ENCODE peak calls at places on chromosomes 7 and 10, in five cellular contexts. One of them, this sample, is unnamed.

GRCh38 chr7:98651760-98652159 is 34.7 kb downstream of the NPTX2 start:
- DNase-seq in ovary: no peak
- DNase-seq in OCI-LY7: no peak
- DNase-seq in psoas muscle: no peak
- DNase-seq in A549: no peak
- DNase-seq in this sample: no peak

GRCh38 chr10:23331567-23332290 is 12.9 kb downstream of the C10orf67 start:
- DNase-seq in ovary: no peak
- DNase-seq in OCI-LY7: no peak
- DNase-seq in psoas muscle: no peak
- DNase-seq in A549: no peak
- DNase-seq in this sample: no peak

GRCh38 chr10:101331960-101332359 is 22.0 kb upstream of the BTRC start:
- DNase-seq in ovary: no peak
- DNase-seq in OCI-LY7: no peak
- DNase-seq in psoas muscle: no peak
- DNase-seq in A549: no peak
- DNase-seq in this sample: no peak

GRCh38 chr10:68023292-68023691 is 51.8 kb downstream of the HERC4 start:
- DNase-seq in ovary: no peak
- DNase-seq in OCI-LY7: no peak
- DNase-seq in psoas muscle: no peak
- DNase-seq in A549: no peak
- DNase-seq in this sample: no peak

GRCh38 chr10:50409965-50410811 is 158.9 kb upstream of the ASAH2 start:
- DNase-seq in ovary: no peak
- DNase-seq in OCI-LY7: no peak
- DNase-seq in psoas muscle: no peak
- DNase-seq in A549: no peak
- DNase-seq in this sample: no peak

GRCh38 chr10:103584216-103585010 is 90.9 kb downstream of the NEURL1 start:
- DNase-seq in ovary: peak
- DNase-seq in OCI-LY7: peak
- DNase-seq in psoas muscle: peak
- DNase-seq in A549: no peak
- DNase-seq in this sample: no peak

GRCh38 chr10:29806350-29806788 is 171.6 kb upstream of the SVIL start:
- DNase-seq in ovary: no peak
- DNase-seq in OCI-LY7: no peak
- DNase-seq in psoas muscle: no peak
- DNase-seq in A549: no peak
- DNase-seq in this sample: no peak

GRCh38 chr10:35355971-35356724 is 19.8 kb downstream of the CCNY start:
- DNase-seq in ovary: no peak
- DNase-seq in OCI-LY7: no peak
- DNase-seq in psoas muscle: no peak
- DNase-seq in A549: no peak
- DNase-seq in this sample: no peak

GRCh38 chr7:107559864-107560263 is 3.9 kb downstream of the COG5 start:
- DNase-seq in ovary: no peak
- DNase-seq in OCI-LY7: no peak
- DNase-seq in psoas muscle: no peak
- DNase-seq in A549: no peak
- DNase-seq in this sample: no peak

GRCh38 chr7:25965405-25966123 is 186.4 kb upstream of the NFE2L3 start:
- DNase-seq in ovary: no peak
- DNase-seq in OCI-LY7: no peak
- DNase-seq in psoas muscle: no peak
- DNase-seq in A549: no peak
- DNase-seq in this sample: no peak

GRCh38 chr10:52257692-52258075 is 56.4 kb upstream of the DKK1 start:
- DNase-seq in ovary: no peak
- DNase-seq in OCI-LY7: no peak
- DNase-seq in psoas muscle: no peak
- DNase-seq in A549: no peak
- DNase-seq in this sample: no peak

GRCh38 chr10:93384006-93384405 is 98.1 kb downstream of the MYOF start:
- DNase-seq in ovary: no peak
- DNase-seq in OCI-LY7: no peak
- DNase-seq in psoas muscle: no peak
- DNase-seq in A549: peak
- DNase-seq in this sample: no peak

GRCh38 chr7:119900996-119901395 is 372.0 kb upstream of the KCND2 start:
- DNase-seq in ovary: no peak
- DNase-seq in OCI-LY7: no peak
- DNase-seq in psoas muscle: no peak
- DNase-seq in A549: no peak
- DNase-seq in this sample: no peak

GRCh38 chr7:146115665-146116451 is 743 bp upstream of the CNTNAP2 start:
- DNase-seq in ovary: peak
- DNase-seq in OCI-LY7: peak
- DNase-seq in psoas muscle: peak
- DNase-seq in A549: no peak
- DNase-seq in this sample: peak

GRCh38 chr7:154794147-154794780 is 208.7 kb downstream of the PAXIP1 start:
- DNase-seq in ovary: no peak
- DNase-seq in OCI-LY7: no peak
- DNase-seq in psoas muscle: no peak
- DNase-seq in A549: no peak
- DNase-seq in this sample: no peak
- TF ChIP-seq CTCF in ovary: no peak
- TF ChIP-seq CTCF in OCI-LY7: no peak
- TF ChIP-seq CTCF in psoas muscle: no peak
- TF ChIP-seq CTCF in A549: no peak
- TF ChIP-seq CTCF in this sample: peak

GRCh38 chr10:77410523-77410922 is 227.1 kb downstream of the KCNMA1 start:
- DNase-seq in ovary: no peak
- DNase-seq in OCI-LY7: no peak
- DNase-seq in psoas muscle: no peak
- DNase-seq in A549: no peak
- DNase-seq in this sample: no peak
- H3K27ac ChIP-seq in ovary: no peak
- H3K27ac ChIP-seq in OCI-LY7: no peak
- H3K27ac ChIP-seq in psoas muscle: no peak
- H3K27ac ChIP-seq in A549: no peak
- H3K27ac ChIP-seq in this sample: no peak

DNA sequence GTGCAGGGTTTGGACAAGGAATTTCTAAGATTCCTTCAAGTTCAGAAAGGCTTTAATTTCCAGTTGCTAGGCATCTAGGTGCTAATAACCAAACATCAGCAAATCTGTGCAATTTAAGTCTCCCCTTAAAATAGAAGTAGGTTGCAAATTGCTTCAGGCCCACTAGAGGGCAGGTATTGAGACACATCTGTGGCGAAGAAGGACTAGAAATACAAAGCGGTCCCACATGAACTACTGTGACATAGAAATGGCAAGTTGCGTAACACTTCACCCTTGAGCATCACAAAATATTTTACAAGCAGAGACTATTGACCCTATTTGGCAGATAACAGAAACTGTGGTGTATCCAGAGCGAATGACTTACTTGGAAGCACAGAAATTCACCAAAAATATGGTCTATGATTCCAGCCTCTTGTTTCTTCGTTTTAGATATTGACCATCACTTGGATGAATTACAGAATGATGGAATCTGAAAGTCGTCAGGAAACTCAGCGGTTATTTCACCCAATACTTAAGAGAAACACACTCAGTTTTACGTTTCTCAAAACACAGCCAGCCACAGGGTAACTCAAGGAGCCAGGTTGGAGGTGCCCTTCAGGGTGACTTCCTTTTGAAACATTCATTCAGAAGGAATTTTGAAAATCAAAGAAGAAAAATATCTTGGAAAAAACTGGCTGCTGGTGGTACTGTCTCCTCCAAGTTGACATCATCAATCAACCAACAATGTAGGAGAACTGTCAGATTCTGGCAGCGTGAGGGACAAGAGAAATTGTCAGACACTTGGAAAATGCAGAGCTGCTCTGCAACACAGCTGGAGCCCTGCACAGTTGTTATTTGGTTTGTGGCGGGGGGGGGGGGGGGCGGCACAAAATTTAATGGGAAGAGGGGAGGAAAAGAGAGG is 256.3 kb upstream of the MINDY3 start:
- DNase-seq in ovary: no peak
- DNase-seq in OCI-LY7: peak
- DNase-seq in psoas muscle: no peak
- DNase-seq in A549: peak
- DNase-seq in this sample: no peak
- TF ChIP-seq CTCF in ovary: no peak
- TF ChIP-seq CTCF in OCI-LY7: peak
- TF ChIP-seq CTCF in psoas muscle: peak
- TF ChIP-seq CTCF in A549: peak
- TF ChIP-seq CTCF in this sample: peak

DNA sequence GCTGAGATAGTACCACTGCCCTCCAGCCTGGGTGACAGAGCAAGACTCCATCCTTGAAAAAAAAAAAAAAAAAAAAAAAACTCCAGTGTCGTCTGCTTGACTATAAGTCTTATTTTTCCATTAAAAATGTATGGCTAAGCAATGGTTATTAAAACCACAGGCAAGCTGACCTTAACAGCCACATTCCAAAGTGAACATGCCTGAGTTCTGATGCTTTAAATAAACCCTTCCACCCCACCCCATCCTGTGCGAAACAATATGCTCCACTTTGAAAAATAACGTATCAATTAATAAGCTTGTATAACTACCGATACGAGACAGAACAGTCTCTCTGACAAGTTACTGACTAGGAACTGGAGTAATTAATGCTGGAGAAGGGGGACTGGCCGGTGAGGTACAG is 63.7 kb downstream of the LARP4B start:
- DNase-seq in ovary: no peak
- DNase-seq in OCI-LY7: no peak
- DNase-seq in psoas muscle: no peak
- DNase-seq in A549: no peak
- DNase-seq in this sample: no peak
- H3K27ac ChIP-seq in ovary: no peak
- H3K27ac ChIP-seq in OCI-LY7: no peak
- H3K27ac ChIP-seq in psoas muscle: peak
- H3K27ac ChIP-seq in A549: no peak
- H3K27ac ChIP-seq in this sample: peak

DNA sequence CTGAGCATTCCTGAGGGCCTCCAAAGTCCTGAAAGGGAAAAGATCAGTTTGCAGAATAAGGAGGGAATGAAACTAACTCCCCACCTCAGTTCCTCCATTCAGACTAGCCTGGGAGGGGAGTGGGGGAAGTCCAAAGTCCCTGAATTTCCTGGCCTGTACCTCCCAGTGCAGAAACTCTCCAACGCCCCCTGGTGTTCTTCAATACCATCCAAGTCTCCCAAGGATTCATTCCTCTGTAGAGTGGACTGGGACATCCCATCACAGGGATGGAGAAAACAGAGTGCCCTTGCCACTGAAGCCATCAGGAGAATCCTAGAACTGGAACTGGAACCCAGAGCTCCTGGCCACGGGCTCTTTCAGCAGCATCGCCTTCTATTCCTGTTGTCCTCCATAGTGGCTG is 1.6 kb upstream of the COL13A1 start:
- DNase-seq in ovary: no peak
- DNase-seq in OCI-LY7: peak
- DNase-seq in psoas muscle: no peak
- DNase-seq in A549: peak
- DNase-seq in this sample: no peak
- TF ChIP-seq CTCF in ovary: no peak
- TF ChIP-seq CTCF in OCI-LY7: peak
- TF ChIP-seq CTCF in psoas muscle: peak
- TF ChIP-seq CTCF in A549: peak
- TF ChIP-seq CTCF in this sample: peak

GRCh38 chr10:373516-374309 is 238.5 kb downstream of the ZMYND11 start:
- DNase-seq in ovary: no peak
- DNase-seq in OCI-LY7: no peak
- DNase-seq in psoas muscle: no peak
- DNase-seq in A549: no peak
- DNase-seq in this sample: no peak
- H3K27ac ChIP-seq in ovary: no peak
- H3K27ac ChIP-seq in OCI-LY7: no peak
- H3K27ac ChIP-seq in psoas muscle: no peak
- H3K27ac ChIP-seq in A549: peak
- H3K27ac ChIP-seq in this sample: no peak

GRCh38 chr10:79072994-79073654 is 4.4 kb downstream of the ZMIZ1 start:
- DNase-seq in ovary: no peak
- DNase-seq in OCI-LY7: no peak
- DNase-seq in psoas muscle: no peak
- DNase-seq in A549: no peak
- DNase-seq in this sample: no peak
- TF ChIP-seq CTCF in ovary: no peak
- TF ChIP-seq CTCF in OCI-LY7: peak
- TF ChIP-seq CTCF in psoas muscle: no peak
- TF ChIP-seq CTCF in A549: no peak
- TF ChIP-seq CTCF in this sample: no peak

This sample was measured in left ventricle myocardium inferior.